ENCODE peak calls at places on chromosomes 1 and 21, in seven cellular contexts. Y, W, L, Z, Q, R and M are unnamed samples.

GRCh38 chr1:16183765-16184556 is 28.1 kb upstream of the EPHA2 start:
- DNase-seq in Y (no peak), W (no peak), L (no peak), Z (no peak), Q (no peak), R (no peak), M (no peak)

GRCh38 chr21:32954353-32954752 is 71.4 kb upstream of the OLIG2 start:
- DNase-seq in Y (no peak), W (no peak), L (no peak), Z (no peak), Q (no peak), R (no peak), M (no peak)

GRCh38 chr1:2312589-2313301 is 78.6 kb downstream of the MORN1 start:
- DNase-seq in Y (no peak), W (no peak), L (no peak), Z (no peak), Q (no peak), R (no peak), M (no peak)

GRCh38 chr1:47722101-47722500 is 275.1 kb downstream of the TRABD2B start:
- DNase-seq in Y (no peak), W (no peak), L (no peak), Z (no peak), Q (no peak), R (no peak), M (no peak)

GRCh38 chr21:16605588-16605987 is 875.8 kb downstream of the USP25 start:
- DNase-seq in Y (peak; percentile 12), W (no peak), L (peak; percentile 41), Z (no peak), Q (peak; percentile 36), R (no peak), M (no peak)

GRCh38 chr1:91553196-91553595 is 52.5 kb downstream of the CDC7 start:
- DNase-seq in Y (no peak), W (no peak), L (peak; percentile 92), Z (no peak), Q (peak; percentile 40), R (peak; percentile 80), M (no peak)

GRCh38 chr1:47578862-47579419 is 141.1 kb downstream of the FOXD2 start:
- DNase-seq in Y (no peak), W (no peak), L (no peak), Z (peak; percentile 43), Q (no peak), R (no peak), M (no peak)

GRCh38 chr1:43711524-43712386 is 4.4 kb downstream of the ST3GAL3 start:
- DNase-seq in Y (no peak), W (no peak), L (peak; percentile 80), Z (no peak), Q (peak; percentile 81), R (peak; percentile 91), M (no peak)

GRCh38 chr1:206556047-206556747 is 48.9 kb downstream of the RASSF5 start:
- DNase-seq in Y (no peak), W (no peak), L (no peak), Z (no peak), Q (no peak), R (no peak), M (no peak)

GRCh38 chr1:205570796-205571537 is 60.8 kb downstream of the ELK4 start:
- DNase-seq in Y (no peak), W (no peak), L (no peak), Z (no peak), Q (no peak), R (no peak), M (no peak)

GRCh38 chr1:48061162-48062136 is 64.3 kb upstream of the TRABD2B start:
- DNase-seq in Y (peak; percentile 90), W (peak; percentile 63), L (peak; percentile 55), Z (peak; percentile 81), Q (peak; percentile 8), R (peak; percentile 35), M (peak; percentile 19)

GRCh38 chr1:39116868-39117728 is 87.4 kb upstream of the MACF1 start:
- DNase-seq in Y (no peak), W (no peak), L (peak; percentile 15), Z (peak; percentile 22), Q (peak; percentile 75), R (no peak), M (no peak)

GRCh38 chr1:94323311-94324167 is 86.2 kb upstream of the ARHGAP29 start:
- DNase-seq in Y (no peak), W (no peak), L (no peak), Z (no peak), Q (no peak), R (no peak), M (no peak)

GRCh38 chr1:109539676-109540075 is at the start of gene GPR61:
- DNase-seq in Y (peak; percentile 46), W (no peak), L (no peak), Z (no peak), Q (no peak), R (no peak), M (no peak)

GRCh38 chr21:46110499-46111192 is 12.7 kb downstream of the COL6A2 start:
- DNase-seq in Y (peak; percentile 41), W (no peak), L (no peak), Z (peak; percentile 6), Q (no peak), R (no peak), M (no peak)

GRCh38 chr1:58982259-58982998 is 198.6 kb upstream of the JUN start:
- DNase-seq in Y (no peak), W (no peak), L (no peak), Z (peak; percentile 28), Q (no peak), R (no peak), M (no peak)

GRCh38 chr21:41472769-41473548 is 35.0 kb downstream of the TMPRSS2 start:
- DNase-seq in Y (no peak), W (no peak), L (no peak), Z (no peak), Q (no peak), R (no peak), M (no peak)

GRCh38 chr21:41466024-41466820 is 40.2 kb downstream of the MX1 start:
- DNase-seq in Y (no peak), W (no peak), L (no peak), Z (no peak), Q (peak; percentile 47), R (no peak), M (no peak)

GRCh38 chr21:41465176-41465781 is 39.2 kb downstream of the MX1 start:
- DNase-seq in Y (no peak), W (no peak), L (no peak), Z (no peak), Q (no peak), R (no peak), M (no peak)

GRCh38 chr21:41475714-41476405 is 32.1 kb downstream of the TMPRSS2 start:
- DNase-seq in Y (no peak), W (no peak), L (no peak), Z (no peak), Q (no peak), R (no peak), M (no peak)

DNA sequence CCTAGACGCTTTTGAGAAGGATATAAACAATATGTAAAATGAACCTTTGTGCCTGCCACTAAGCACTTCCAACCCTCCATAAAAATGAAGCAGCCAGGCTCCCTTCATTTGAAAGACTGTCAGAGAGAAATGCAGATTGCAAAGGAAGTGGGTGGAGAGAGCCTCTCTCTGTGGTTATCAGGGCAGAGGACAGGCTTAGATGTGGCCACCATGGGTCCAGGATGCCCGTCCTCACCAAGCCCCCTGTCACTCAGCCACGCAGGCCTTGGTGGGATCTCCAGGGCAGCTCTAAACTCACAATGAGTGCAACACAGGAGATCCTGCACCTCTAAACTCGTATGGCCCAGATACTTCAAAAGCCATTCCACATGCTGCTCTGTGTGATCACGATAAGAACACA is 37.9 kb downstream of the TMPRSS2 start:
- DNase-seq in Y (no peak), W (no peak), L (no peak), Z (no peak), Q (no peak), R (no peak), M (no peak)
- H3K4me2 ChIP-seq in Y (peak overlapping the region; percentile 38), W (no peak overlapping the region), L (no peak overlapping the region), Z (no peak overlapping the region), Q (no peak overlapping the region), R (no peak overlapping the region), M (no peak overlapping the region)

GRCh38 chr1:243213045-243213787 is 41.9 kb downstream of the CEP170 start:
- DNase-seq in Y (no peak), W (no peak), L (peak; percentile 87), Z (peak; percentile 6), Q (peak; percentile 67), R (peak; percentile 77), M (no peak)

GRCh38 chr1:243217401-243217800 is 37.7 kb downstream of the CEP170 start:
- DNase-seq in Y (no peak), W (no peak), L (no peak), Z (no peak), Q (no peak), R (no peak), M (no peak)

GRCh38 chr1:243218059-243218458 is 37.0 kb downstream of the CEP170 start:
- DNase-seq in Y (no peak), W (no peak), L (no peak), Z (no peak), Q (no peak), R (no peak), M (no peak)

DNA sequence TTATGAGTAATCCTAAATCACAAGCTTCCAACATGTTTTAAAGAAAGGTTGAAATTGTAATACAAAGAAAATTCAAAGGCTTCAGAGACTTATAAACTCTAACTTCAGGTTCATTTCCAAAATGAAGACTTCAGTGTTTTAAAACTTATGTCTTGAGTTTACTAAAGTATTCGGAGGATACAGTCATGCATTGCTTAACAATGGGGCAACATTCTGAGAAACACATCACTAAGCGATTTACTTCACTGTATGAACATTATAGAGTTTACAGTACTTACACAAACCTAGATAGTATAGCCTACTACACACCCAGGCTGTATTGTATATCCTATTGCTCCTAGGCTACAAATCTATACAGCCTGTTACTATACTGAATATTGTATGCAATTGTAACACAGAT is 38.3 kb downstream of the CEP170 start:
- DNase-seq in Y (no peak), W (no peak), L (no peak), Z (no peak), Q (no peak), R (peak; percentile 34), M (no peak)
- H3K36me3 ChIP-seq in Y (peaks cover 5% of the 10 kb centered on the region), W (peaks cover 90% of the 10 kb centered on the region), L (peaks cover 5% of the 10 kb centered on the region), Z (no peaks in the 10 kb centered on the region), Q (peaks cover 55% of the 10 kb centered on the region), R (peaks cover 16% of the 10 kb centered on the region), M (peaks cover 81% of the 10 kb centered on the region)

GRCh38 chr1:227729144-227729880 is 5.8 kb downstream of the JMJD4 start:
- DNase-seq in Y (peak; percentile 49), W (no peak), L (no peak), Z (no peak), Q (no peak), R (no peak), M (no peak)
- H3K4me3 ChIP-seq in Y (peak overlapping the region; percentile 83), W (peak overlapping the region; percentile 58), L (no peak overlapping the region), Z (peak overlapping the region; percentile 77), Q (no peak overlapping the region), R (peak overlapping the region; percentile 60), M (peak overlapping the region; percentile 69)

GRCh38 chr1:35577071-35577998 is 4.2 kb downstream of the TFAP2E start:
- DNase-seq in Y (peak; percentile 79), W (no peak), L (no peak), Z (no peak), Q (no peak), R (no peak), M (peak; percentile 87)
- H3K4me2 ChIP-seq in Y (peak overlapping the region; percentile 99), W (peak overlapping the region; percentile 39), L (peak overlapping the region; percentile 65), Z (peak overlapping the region; percentile 87), Q (peak overlapping the region; percentile 69), R (no peak overlapping the region), M (peak overlapping the region; percentile 86)